ENCODE peak calls at places on chromosomes 2 and 18, in nine cellular contexts. J, U, X, V, O, P, N, Q and A are unnamed samples.

GRCh38 chr2:200379481-200380120 is 73.1 kb downstream of the SPATS2L start:
- DNase-seq in O (no peak), V (no peak), P (no peak), J (no peak), X (no peak), U (no peak), Q (no peak), N (no peak), A (no peak)

GRCh38 chr2:221581986-221582385 is 9.9 kb upstream of the EPHA4 start:
- DNase-seq in J (no peak), V (no peak), Q (no peak), U (no peak), O (no peak), P (no peak), N (no peak), X (no peak), A (no peak)

GRCh38 chr2:112634874-112635157 is 10.9 kb upstream of the SLC20A1 start:
- DNase-seq in P (no peak), J (no peak), N (no peak), U (peak), X (no peak), V (no peak), Q (no peak), O (no peak), A (no peak)

GRCh38 chr2:242031481-242032019 is 162.0 kb downstream of the RTP5 start:
- DNase-seq in P (no peak), N (no peak), O (peak), X (no peak), U (no peak), Q (no peak), J (no peak), V (peak), A (no peak)

GRCh38 chr2:9380702-9381628 is 42.4 kb downstream of the ITGB1BP1 start:
- DNase-seq in P (no peak), N (peak), O (peak), X (peak), U (peak), J (peak), Q (no peak), V (peak), A (peak)

GRCh38 chr18:79950440-79951341 is 762 bp downstream of the SLC66A2 start:
- DNase-seq in V (peak), N (peak), P (peak), U (peak), Q (peak), O (no peak), X (no peak), J (no peak), A (peak)

GRCh38 chr2:131431336-131431735 is 44.6 kb upstream of the TUBA3D start:
- DNase-seq in U (no peak), J (no peak), V (no peak), N (no peak), O (no peak), P (no peak), Q (no peak), X (no peak), A (no peak)

GRCh38 chr2:216108310-216108966 is 710 bp upstream of the XRCC5 start:
- DNase-seq in V (no peak), J (no peak), O (no peak), Q (no peak), U (no peak), N (no peak), P (no peak), X (no peak), A (no peak)

GRCh38 chr2:135875491-135876065 is 665 bp downstream of the MCM6 start:
- DNase-seq in V (peak), Q (peak), J (no peak), U (peak), P (peak), N (peak), O (peak), X (peak), A (peak)

GRCh38 chr2:135870571-135870970 is 5.7 kb downstream of the MCM6 start:
- DNase-seq in V (no peak), J (no peak), O (no peak), X (no peak), P (no peak), Q (no peak), N (no peak), U (no peak), A (no peak)

GRCh38 chr2:135874966-135875365 is 1.3 kb downstream of the MCM6 start:
- DNase-seq in J (no peak), N (no peak), P (no peak), U (no peak), V (no peak), X (no peak), O (no peak), Q (no peak), A (no peak)

GRCh38 chr2:135876066-135876711 is at the start of gene MCM6:
- DNase-seq in O (peak), Q (peak), X (peak), V (peak), P (peak), J (peak), U (peak), N (peak), A (peak)
- TF ChIP-seq POLR2A in O (peak), Q (peak), X (peak), V (peak), P (peak), J (no peak), U (no peak), N (peak), A (peak)

GRCh38 chr2:95061601-95062183 is 36.2 kb downstream of the MAL start:
- DNase-seq in X (no peak), P (no peak), O (no peak), J (no peak), U (peak), N (no peak), Q (no peak), V (no peak), A (no peak)

GRCh38 chr2:95060446-95061118 is 35.1 kb downstream of the MAL start:
- DNase-seq in Q (no peak), J (no peak), U (peak), N (no peak), V (no peak), P (no peak), O (no peak), X (no peak), A (no peak)

GRCh38 chr2:95062247-95062646 is 36.7 kb downstream of the MAL start:
- DNase-seq in U (no peak), J (no peak), O (no peak), V (no peak), N (no peak), X (no peak), Q (no peak), P (no peak), A (no peak)

GRCh38 chr2:95059656-95060370 is 34.3 kb downstream of the MAL start:
- DNase-seq in Q (no peak), O (no peak), X (no peak), N (no peak), U (peak), V (no peak), J (no peak), P (no peak), A (no peak)

DNA sequence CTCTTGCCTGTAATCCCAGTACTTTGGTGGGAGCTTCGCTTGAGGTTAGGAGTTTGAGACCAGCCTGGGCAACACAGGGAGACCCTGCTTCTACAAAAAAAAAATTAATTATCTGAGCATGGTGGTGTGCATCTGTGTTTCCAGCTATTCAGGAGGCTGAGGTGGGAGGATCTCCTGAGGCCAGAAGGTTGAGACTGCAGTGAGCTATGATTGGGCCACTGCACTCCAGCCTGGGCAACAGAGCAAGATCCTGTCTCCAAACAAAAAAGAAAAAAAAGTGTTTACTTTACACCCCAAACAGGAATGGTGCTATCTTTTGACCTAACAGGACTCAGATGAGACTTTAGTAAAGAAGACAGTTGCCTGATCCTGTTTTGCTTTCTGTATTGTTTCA is 35.6 kb downstream of the MAL start:
- DNase-seq in U (peak), O (no peak), N (no peak), V (no peak), J (no peak), X (no peak), Q (no peak), P (no peak), A (no peak)
- H3K4me3 ChIP-seq in U (no peak), O (no peak), N (no peak), V (no peak), J (no peak), X (no peak), Q (no peak), P (no peak), A (no peak)

DNA sequence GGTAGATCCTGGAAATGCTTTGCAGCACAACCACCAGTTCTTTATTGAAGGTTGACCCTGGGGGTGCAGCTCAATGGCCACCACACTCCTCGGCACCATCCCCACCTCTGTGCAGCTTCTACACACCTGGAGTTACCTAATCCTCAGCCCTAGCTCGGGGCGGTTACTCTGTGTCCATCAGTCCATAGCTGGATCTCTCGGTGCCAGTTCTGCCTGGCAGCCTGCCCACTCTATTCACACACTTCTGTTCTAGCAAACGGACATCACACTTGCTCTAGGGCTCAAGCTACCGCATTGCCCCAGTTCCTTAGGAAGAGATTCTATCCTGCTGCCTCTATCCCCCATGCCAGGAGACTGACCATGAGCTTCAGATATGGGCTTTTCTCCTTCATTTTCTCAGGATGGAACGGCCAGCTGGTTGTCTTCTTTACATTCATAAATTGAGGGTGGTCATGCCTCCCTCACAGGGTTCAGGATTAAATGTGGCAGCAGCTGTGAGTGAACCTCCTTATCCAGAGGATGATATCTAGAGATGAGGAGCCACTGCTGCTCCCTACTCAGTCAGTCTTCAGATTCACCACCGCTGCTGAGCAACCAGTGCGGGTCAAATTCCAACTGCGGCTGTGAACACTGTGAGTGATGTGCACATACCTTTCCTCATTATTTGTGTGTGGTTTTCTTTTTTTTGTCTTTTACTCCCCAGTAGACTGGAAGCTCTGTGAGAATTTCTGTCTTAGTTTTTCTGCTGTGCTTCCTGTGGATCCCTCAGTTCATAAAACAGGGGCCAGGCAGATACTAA is 66.9 kb upstream of the TRIB2 start:
- DNase-seq in V (no peak), P (no peak), U (no peak), O (no peak), X (no peak), Q (no peak), N (no peak), J (no peak), A (peak)
- H3K27ac ChIP-seq in V (no peak), P (no peak), U (no peak), O (no peak), X (no peak), Q (no peak), N (no peak), J (no peak), A (no peak)

DNA sequence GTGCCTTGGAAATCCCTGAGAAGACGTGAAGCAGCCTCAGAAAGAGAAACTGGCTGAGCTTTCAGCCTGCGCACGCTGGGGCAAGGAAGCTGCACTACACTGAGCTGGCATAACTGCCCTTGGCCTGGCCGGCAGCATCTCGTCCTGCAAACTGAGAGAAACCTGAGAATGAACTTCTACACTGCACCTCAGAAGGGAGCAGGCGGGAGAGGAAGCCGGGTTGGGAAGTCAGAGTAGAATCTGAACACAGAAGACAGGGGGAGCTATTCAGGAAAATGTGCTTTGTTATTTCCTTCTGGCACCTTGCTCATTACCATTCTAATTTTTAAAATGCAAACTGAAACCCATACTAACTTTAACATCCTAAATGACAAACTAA is 70.9 kb downstream of the ZEB2 start:
- DNase-seq in N (no peak), X (peak), V (peak), U (no peak), P (no peak), J (no peak), O (no peak), Q (no peak), A (no peak)
- TF ChIP-seq POLR2A in N (no peak), X (no peak), V (no peak), U (no peak), P (no peak), J (no peak), O (no peak), Q (no peak), A (no peak)